ENCODE peak calls at places on chromosome 4, in nine cellular contexts. G is IMR-90; W is neural progenitor cell; V is right lobe of liver; T is heart left ventricle; S is hepatocyte; J is CD8-positive, alpha-beta T cell; N is testis; E is heart right ventricle. R is an unnamed sample.

GRCh38 chr4:106738121-106738520 is 298.0 kb downstream of the DKK2 start:
- DNase-seq in N (no peak), W (no peak), S (no peak), V (no peak), T (no peak), J (no peak), G (no peak), E (no peak), R (no peak)

GRCh38 chr4:113998026-113998425 is 18.6 kb upstream of the ARSJ start:
- DNase-seq in E (no peak), G (no peak), T (no peak), N (no peak), J (no peak), W (no peak), V (no peak), S (no peak), R (no peak)

GRCh38 chr4:21656832-21657231 is 291.7 kb downstream of the KCNIP4 start:
- DNase-seq in J (no peak), N (no peak), T (no peak), G (no peak), W (no peak), V (no peak), E (no peak), S (peak; percentile 12), R (no peak)

GRCh38 chr4:14225683-14226207 is 598.2 kb upstream of the BOD1L1 start:
- DNase-seq in G (no peak), S (peak; percentile 35), W (no peak), J (no peak), T (no peak), N (no peak), E (no peak), V (no peak), R (no peak)

GRCh38 chr4:45530498-45530897 is 593.4 kb downstream of the GABRG1 start:
- DNase-seq in E (no peak), G (no peak), W (no peak), J (no peak), T (no peak), V (no peak), S (no peak), N (no peak), R (no peak)

GRCh38 chr4:93649828-93650227 is 178.7 kb upstream of the ATOH1 start:
- DNase-seq in E (no peak), S (no peak), N (no peak), T (no peak), G (no peak), V (no peak), J (no peak), W (no peak), R (no peak)

GRCh38 chr4:51930557-51930956 is 87.6 kb downstream of the DCUN1D4 start:
- DNase-seq in W (no peak), J (no peak), S (no peak), E (no peak), V (no peak), G (no peak), T (no peak), N (no peak), R (no peak)

GRCh38 chr4:67483868-67484602 is 61.3 kb downstream of the CENPC start:
- DNase-seq in T (no peak), J (no peak), N (no peak), S (no peak), G (peak; percentile 72), E (no peak), W (peak; percentile 34), V (no peak), R (no peak)

GRCh38 chr4:8176547-8177399 is 18.2 kb upstream of the ABLIM2 start:
- DNase-seq in V (peak; percentile 14), T (peak; percentile 60), S (peak; percentile 81), E (no peak), W (peak; percentile 74), J (no peak), N (peak; percentile 58), G (peak; percentile 52), R (peak; percentile 40)

GRCh38 chr4:168453146-168453545 is 27.1 kb downstream of the DDX60L start:
- DNase-seq in S (no peak), J (no peak), G (no peak), N (no peak), T (no peak), E (no peak), W (peak; percentile 31), V (no peak), R (no peak)

GRCh38 chr4:184345573-184345922 is 127.9 kb upstream of the ENPP6 start:
- DNase-seq in S (no peak), J (no peak), N (peak; percentile 23), W (no peak), T (peak; percentile 57), V (peak; percentile 65), E (peak; percentile 56), G (peak; percentile 22), R (no peak)

GRCh38 chr4:127335732-127336131 is 297.0 kb upstream of the INTU start:
- DNase-seq in J (no peak), V (no peak), G (no peak), W (no peak), N (no peak), E (no peak), S (no peak), T (no peak), R (no peak)

GRCh38 chr4:47533689-47534347 is 48.7 kb downstream of the ATP10D start:
- DNase-seq in E (no peak), G (peak; percentile 37), N (no peak), T (no peak), V (no peak), W (no peak), J (no peak), S (no peak), R (no peak)

GRCh38 chr4:121164291-121164690 is at the start of gene TNIP3:
- DNase-seq in V (no peak), N (no peak), W (no peak), S (no peak), E (no peak), G (peak; percentile 55), T (no peak), J (no peak), R (no peak)
- H3K4me1 ChIP-seq in V (no peaks in the 10 kb centered on the region), N (no peaks in the 10 kb centered on the region), W (no peaks in the 10 kb centered on the region), S (no peaks in the 10 kb centered on the region), E (no peaks in the 10 kb centered on the region), G (no peaks in the 10 kb centered on the region), T (no peaks in the 10 kb centered on the region), J (peaks cover 20% of the 10 kb centered on the region), R (no peaks in the 10 kb centered on the region)

GRCh38 chr4:7045961-7046921 is 3.1 kb downstream of the TADA2B start:
- DNase-seq in G (no peak), V (no peak), S (no peak), T (no peak), N (no peak), J (no peak), W (no peak), E (no peak), R (no peak)

GRCh38 chr4:7042697-7043464 is at the start of gene TADA2B:
- DNase-seq in W (peak; percentile 100), N (peak; percentile 97), G (peak; percentile 97), T (peak; percentile 96), E (peak; percentile 96), S (peak; percentile 99), J (peak; percentile 85), V (peak; percentile 98), R (peak; percentile 97)

GRCh38 chr4:7043521-7044414 is 596 bp downstream of the TADA2B start:
- DNase-seq in S (peak; percentile 69), V (peak; percentile 64), G (peak; percentile 38), T (peak; percentile 49), W (no peak), J (peak; percentile 43), N (peak; percentile 56), E (peak; percentile 20), R (peak; percentile 61)

GRCh38 chr4:7045553-7045952 is 2.4 kb downstream of the TADA2B start:
- DNase-seq in G (no peak), S (no peak), J (no peak), N (no peak), E (no peak), T (no peak), V (no peak), W (no peak), R (no peak)

GRCh38 chr4:7044415-7044930 is 1.3 kb downstream of the TADA2B start:
- DNase-seq in G (no peak), J (no peak), E (no peak), W (peak; percentile 29), V (no peak), T (no peak), N (peak; percentile 74), S (no peak), R (peak; percentile 46)
- H3K4me1 ChIP-seq in G (peaks cover 21% of the 10 kb centered on the region), J (peaks cover 45% of the 10 kb centered on the region), E (peaks cover 58% of the 10 kb centered on the region), W (peaks cover 8% of the 10 kb centered on the region), V (peaks cover 32% of the 10 kb centered on the region), T (peaks cover 34% of the 10 kb centered on the region), N (peaks cover 43% of the 10 kb centered on the region), S (peaks cover 25% of the 10 kb centered on the region), R (peaks cover 29% of the 10 kb centered on the region)

DNA sequence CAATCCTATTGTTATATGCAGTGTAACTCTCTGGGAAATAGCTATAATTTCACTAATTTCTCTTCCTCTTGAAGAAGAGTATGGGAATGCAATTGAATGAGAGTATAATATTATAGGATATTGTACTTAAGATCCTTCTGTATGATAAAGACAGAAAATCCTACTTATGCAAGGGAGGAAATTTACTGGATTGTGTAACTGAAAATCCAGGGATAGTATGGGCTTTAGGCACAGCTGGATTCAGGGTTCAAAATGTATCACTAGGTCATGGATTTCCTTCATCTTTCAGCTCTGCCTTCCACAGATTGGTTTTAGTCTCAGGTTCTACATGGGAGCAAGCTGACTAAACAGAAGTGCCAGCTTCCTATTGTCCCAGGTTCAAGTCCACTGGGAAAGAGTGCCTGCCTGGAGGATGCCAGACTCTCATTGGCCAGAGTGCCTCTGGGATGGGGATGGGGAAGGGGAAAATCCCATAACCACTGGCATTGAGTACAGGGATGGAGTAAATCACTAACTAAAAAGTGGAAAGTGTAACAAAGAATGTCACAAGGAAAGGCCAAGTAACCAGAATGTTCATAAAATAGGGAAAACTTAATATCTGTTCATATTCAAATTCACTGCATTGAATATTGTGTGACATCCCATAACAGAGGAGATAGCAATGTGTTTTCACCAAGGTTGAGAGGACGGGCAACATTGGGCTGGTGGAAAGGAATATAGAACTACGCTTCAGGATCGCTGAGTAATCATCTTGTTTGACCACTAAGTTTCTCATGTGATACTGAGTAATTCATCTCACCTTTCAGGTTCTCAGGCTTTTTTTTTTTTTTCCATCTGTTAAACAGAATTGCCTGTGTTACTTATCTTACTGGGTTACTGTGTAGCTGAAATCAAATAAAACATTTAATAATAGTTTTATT is 75.7 kb downstream of the ANXA3 start:
- DNase-seq in E (no peak), W (no peak), J (no peak), T (no peak), N (no peak), S (peak; percentile 64), V (no peak), G (no peak), R (no peak)
- H3K4me1 ChIP-seq in E (peaks cover 11% of the 10 kb centered on the region), W (peaks cover 10% of the 10 kb centered on the region), J (no peaks in the 10 kb centered on the region), T (no peaks in the 10 kb centered on the region), N (peaks cover 21% of the 10 kb centered on the region), S (peaks cover 50% of the 10 kb centered on the region), V (peaks cover 14% of the 10 kb centered on the region), G (peaks cover 2% of the 10 kb centered on the region), R (no peaks in the 10 kb centered on the region)

DNA sequence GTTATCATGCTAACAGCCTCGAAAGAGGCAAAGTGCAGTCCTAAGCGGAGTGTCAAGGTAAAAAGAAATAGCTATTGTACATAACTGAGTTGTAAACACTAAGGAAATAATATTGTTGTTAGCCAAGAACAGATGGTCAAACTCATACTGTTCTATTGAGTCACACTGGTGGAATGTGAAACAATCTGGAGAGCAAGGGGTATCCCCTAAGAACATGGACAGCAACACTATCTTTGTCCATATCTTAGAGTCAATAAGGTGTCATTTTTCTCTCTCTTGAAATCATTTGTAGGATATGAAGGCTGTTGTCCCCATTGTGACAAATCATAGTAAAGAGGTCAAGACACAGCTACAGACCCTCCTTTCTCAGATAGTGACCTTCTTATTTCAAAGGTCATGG is 4.5 kb upstream of the PDGFC start:
- DNase-seq in T (no peak), E (no peak), S (no peak), N (no peak), V (no peak), J (no peak), W (no peak), G (peak; percentile 87), R (no peak)
- H3K4me1 ChIP-seq in T (no peaks in the 10 kb centered on the region), E (peaks cover 13% of the 10 kb centered on the region), S (peaks cover 25% of the 10 kb centered on the region), N (no peaks in the 10 kb centered on the region), V (no peaks in the 10 kb centered on the region), J (no peaks in the 10 kb centered on the region), W (no peaks in the 10 kb centered on the region), G (peaks cover 12% of the 10 kb centered on the region), R (peaks cover 8% of the 10 kb centered on the region)